ENCODE peak calls at places on chromosome 21, in six cellular contexts. I, R, G, A, E and L are unnamed samples.

GRCh38 chr21:42453301-42454220 is 42.5 kb downstream of the RSPH1 start:
- DNase-seq in A (no peak), I (no peak), R (no peak), G (no peak), E (no peak), L (no peak)

GRCh38 chr21:44497641-44498243 is 42.3 kb downstream of the KRTAP10-1 start:
- DNase-seq in G (no peak), A (no peak), I (no peak), E (no peak), R (no peak), L (no peak)

GRCh38 chr21:42781150-42781980 is 98.0 kb downstream of the WDR4 start:
- DNase-seq in E (peak), G (peak), I (no peak), R (peak), A (no peak), L (no peak)

GRCh38 chr21:37564924-37565529 is 198.5 kb downstream of the DYRK1A start:
- DNase-seq in I (no peak), A (no peak), G (peak), R (peak), E (peak), L (no peak)

GRCh38 chr21:34126269-34126668 is 52.9 kb downstream of the MRPS6 start:
- DNase-seq in A (no peak), G (no peak), E (no peak), R (no peak), I (no peak), L (no peak)

GRCh38 chr21:42652527-42653491 is 612 bp upstream of the PDE9A start:
- DNase-seq in G (peak), E (peak), I (peak), R (no peak), A (no peak), L (no peak)

GRCh38 chr21:42392731-42393442 is 3.0 kb downstream of the TMPRSS3 start:
- DNase-seq in E (peak), I (no peak), A (no peak), G (no peak), R (no peak), L (peak)

GRCh38 chr21:44304846-44305245 is 5.0 kb downstream of the PFKL start:
- DNase-seq in R (peak), G (no peak), I (peak), E (peak), A (no peak), L (no peak)

GRCh38 chr21:36858320-36858957 is 108.0 kb downstream of the HLCS start:
- DNase-seq in G (no peak), A (no peak), I (peak), E (peak), R (no peak), L (no peak)

GRCh38 chr21:21973806-21974205 is 975.6 kb downstream of the NCAM2 start:
- DNase-seq in I (no peak), A (no peak), G (no peak), E (no peak), R (no peak), L (no peak)

GRCh38 chr21:43611598-43612369 is 47.5 kb downstream of the HSF2BP start:
- DNase-seq in G (peak), E (peak), A (peak), R (peak), I (peak), L (no peak)

GRCh38 chr21:42061866-42062542 is 9.1 kb upstream of the UMODL1 start:
- DNase-seq in G (no peak), R (no peak), I (no peak), E (no peak), A (no peak), L (no peak)

GRCh38 chr21:29382029-29382654 is 83.4 kb downstream of the BACH1 start:
- DNase-seq in G (no peak), E (peak), A (no peak), I (peak), R (no peak), L (no peak)

GRCh38 chr21:36799869-36800268 is 101.0 kb downstream of the SIM2 start:
- DNase-seq in I (no peak), R (no peak), E (no peak), A (no peak), G (no peak), L (no peak)

GRCh38 chr21:32130031-32130891 is 148.6 kb downstream of the MIS18A start:
- DNase-seq in E (no peak), R (no peak), G (no peak), A (no peak), I (no peak), L (no peak)

GRCh38 chr21:32131164-32131563 is 147.7 kb downstream of the MIS18A start:
- DNase-seq in A (no peak), G (peak), R (no peak), E (peak), I (no peak), L (no peak)

GRCh38 chr21:32132409-32132808 is 146.4 kb downstream of the MIS18A start:
- DNase-seq in I (no peak), E (no peak), A (no peak), R (no peak), G (no peak), L (no peak)

GRCh38 chr21:32132911-32133310 is 145.9 kb downstream of the MIS18A start:
- DNase-seq in R (no peak), E (no peak), G (peak), I (no peak), A (no peak), L (no peak)

DNA sequence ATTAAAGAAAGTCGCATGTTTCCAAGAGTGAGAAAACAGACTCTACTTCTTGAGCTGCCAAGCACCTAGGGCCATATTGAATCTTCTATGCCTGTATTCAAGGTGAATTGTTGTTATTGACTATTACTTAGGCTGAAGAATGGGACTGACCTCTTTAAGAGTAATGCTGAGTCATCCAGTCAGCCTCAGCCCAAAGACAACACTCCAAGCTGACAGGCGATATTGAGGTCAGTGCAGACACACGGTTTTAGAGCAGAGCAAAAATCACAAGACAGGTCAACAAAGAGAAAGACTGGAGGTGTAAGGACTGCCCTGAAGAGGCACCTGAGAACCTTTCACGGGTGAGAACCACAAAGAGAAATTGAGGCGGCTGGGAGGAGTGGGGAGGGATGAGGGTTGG is 146.9 kb downstream of the MIS18A start:
- DNase-seq in R (peak), A (no peak), G (peak), E (peak), I (peak), L (no peak)
- TF ChIP-seq MAX in R (no peak), A (no peak), G (no peak), E (no peak), I (no peak), L (no peak)

DNA sequence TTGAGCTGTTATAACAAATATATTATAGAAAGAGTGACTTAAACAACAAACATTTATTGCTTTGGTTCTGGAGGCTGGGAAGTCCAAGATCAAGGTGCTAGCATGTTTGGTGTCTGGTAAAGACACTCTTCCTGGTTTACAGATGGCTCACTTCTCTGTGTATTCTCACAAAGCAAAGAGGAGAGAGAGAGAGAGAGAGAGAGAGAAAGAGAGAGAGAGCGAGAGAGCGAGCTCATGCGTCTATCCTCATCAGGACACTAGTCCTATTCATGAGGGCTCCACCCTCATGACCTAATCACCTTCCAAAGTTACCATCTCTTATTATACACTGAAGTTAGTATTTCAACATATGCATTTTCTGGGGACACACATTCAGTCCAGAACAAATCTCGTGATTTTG is 32.7 kb upstream of the PCP4 start:
- DNase-seq in I (no peak), A (no peak), E (no peak), G (no peak), R (no peak), L (no peak)
- TF ChIP-seq CEBPB in I (no peak), A (no peak), E (no peak), G (no peak), R (no peak), L (no peak)

DNA sequence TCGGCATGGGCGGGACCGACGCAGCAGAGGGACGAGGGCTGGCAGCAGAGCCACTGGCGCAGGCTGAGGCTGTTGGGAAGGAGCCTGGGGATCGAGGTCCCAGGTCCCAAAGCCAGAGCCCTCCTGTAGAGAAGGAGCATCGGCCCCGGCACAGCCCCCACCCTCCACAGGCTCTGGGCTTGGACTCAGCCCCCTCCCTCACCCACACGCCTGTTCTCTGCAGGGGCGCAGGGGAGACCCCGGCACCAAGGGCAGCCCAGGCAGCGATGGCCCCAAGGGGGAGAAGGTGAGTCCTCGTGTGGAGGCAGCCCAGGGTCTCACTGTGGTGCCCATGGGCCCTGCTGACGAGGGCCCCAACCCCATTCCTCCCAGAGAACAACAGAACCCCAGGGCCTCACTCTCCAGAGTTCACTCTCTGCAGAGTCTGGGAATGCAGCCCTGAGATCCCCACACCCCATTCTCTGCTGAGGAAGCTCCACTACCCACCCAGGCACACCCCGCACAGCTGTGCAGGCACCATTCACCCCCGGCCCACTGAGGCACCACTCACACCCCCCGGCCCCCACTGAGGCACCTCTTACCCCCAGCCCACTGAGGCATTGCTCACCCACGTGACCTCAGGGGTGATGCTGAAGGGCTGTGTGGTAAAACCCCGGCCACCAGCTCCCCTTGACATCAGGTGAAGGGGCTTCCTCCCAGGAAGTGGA is 21.8 kb downstream of the COL6A2 start:
- DNase-seq in R (no peak), E (no peak), I (no peak), G (no peak), A (no peak), L (no peak)
- TF ChIP-seq MAX in R (no peak), E (no peak), I (no peak), G (no peak), A (no peak), L (no peak)

GRCh38 chr21:39483917-39484316 is 32.1 kb downstream of the SH3BGR start:
- DNase-seq in G (no peak), I (no peak), A (no peak), R (no peak), E (no peak), L (no peak)
- TF ChIP-seq CEBPB in G (no peak), I (no peak), A (no peak), R (no peak), E (no peak), L (no peak)

GRCh38 chr21:20270365-20271055 is 727.7 kb upstream of the NCAM2 start:
- DNase-seq in E (no peak), A (no peak), R (peak), I (no peak), G (no peak), L (no peak)
- TF ChIP-seq MAX in E (no peak), A (no peak), R (no peak), I (no peak), G (no peak), L (no peak)

GRCh38 chr21:20721151-20721550 is 277.1 kb upstream of the NCAM2 start:
- DNase-seq in I (no peak), A (no peak), G (no peak), E (no peak), R (peak), L (no peak)
- TF ChIP-seq CEBPB in I (no peak), A (no peak), G (no peak), E (no peak), R (no peak), L (no peak)

DNA sequence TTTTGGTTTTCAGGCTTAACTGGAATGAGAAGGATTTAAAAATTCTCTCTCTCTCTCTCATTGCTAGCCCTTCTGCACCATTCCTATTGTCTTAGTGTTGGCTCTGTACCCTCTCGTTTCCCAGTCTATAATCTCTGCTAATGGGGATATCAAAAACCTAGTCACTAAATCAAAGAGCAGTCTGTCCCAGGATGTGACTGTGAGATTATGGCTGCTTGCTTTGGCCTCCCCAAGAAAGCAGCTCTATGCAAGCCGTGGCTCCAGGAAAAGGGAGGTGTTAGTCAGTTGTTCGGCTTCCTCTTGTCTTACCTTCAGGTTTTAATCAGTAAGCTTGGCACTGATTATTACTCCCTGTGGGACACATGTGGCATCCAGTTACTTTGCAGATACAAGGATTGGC is 468.8 kb downstream of the USP25 start:
- DNase-seq in G (no peak), I (no peak), A (no peak), E (no peak), R (no peak), L (no peak)
- TF ChIP-seq MAX in G (no peak), I (no peak), A (no peak), E (no peak), R (no peak), L (no peak)